ENCODE peak calls at places on chromosomes 13 and 19, in nine cellular contexts. S is anterior cingulate cortex; J is HFFc6; D is activated CD4-positive, alpha-beta T cell treated with anti-CD3 and anti-CD28 coated beads, Interleukin-2, amount 50 U/mL, for 1 hour; Q is EL; T is fibroblast of mammary gland; I is SHP77 treated with DMSO at 0.1 percent for 48 hours; N is C1 segment of cervical spinal cord; K is GM13976. E is an unnamed sample.

GRCh38 chr19:2653717-2654584 is 48.5 kb downstream of the GNG7 start:
- DNase-seq in S (no peak), J (no peak), D (no peak), Q (no peak), T (no peak), I (no peak), N (no peak), K (no peak), E (no peak)

GRCh38 chr13:73870970-73871935 is 263.0 kb downstream of the KLF12 start:
- DNase-seq in S (no peak), J (peak; percentile 84), D (no peak), Q (peak; percentile 85), T (peak; percentile 89), I (no peak), N (no peak), K (no peak), E (peak; percentile 45)

GRCh38 chr13:112874751-112875300 is 94.2 kb upstream of the MCF2L start:
- DNase-seq in S (no peak), J (no peak), D (no peak), Q (no peak), T (no peak), I (no peak), N (no peak), K (no peak), E (no peak)

GRCh38 chr19:40689339-40690049 is 957 bp downstream of the NUMBL start:
- DNase-seq in S (no peak), J (no peak), D (no peak), Q (no peak), T (peak; percentile 25), I (peak; percentile 16), N (no peak), K (peak; percentile 50), E (peak; percentile 15)

GRCh38 chr13:27053902-27054595 is 117.6 kb downstream of the USP12 start:
- DNase-seq in S (no peak), J (peak; percentile 89), D (no peak), Q (peak; percentile 90), T (peak; percentile 87), I (no peak), N (no peak), K (no peak), E (peak; percentile 88)

GRCh38 chr19:46471116-46471733 is at the start of gene PNMA8A:
- DNase-seq in S (peak; percentile 82), J (peak; percentile 72), D (no peak), Q (peak; percentile 59), T (peak; percentile 71), I (no peak), N (peak; percentile 77), K (peak; percentile 69), E (peak; percentile 60)

GRCh38 chr19:19043481-19043880 is 10.1 kb downstream of the ARMC6 start:
- DNase-seq in S (no peak), J (no peak), D (no peak), Q (no peak), T (no peak), I (no peak), N (no peak), K (no peak), E (no peak)

GRCh38 chr19:55563261-55563690 is 17.4 kb downstream of the ZNF579 start:
- DNase-seq in S (no peak), J (no peak), D (no peak), Q (no peak), T (no peak), I (no peak), N (no peak), K (no peak), E (peak; percentile 41)

GRCh38 chr19:13212759-13213330 is 62.6 kb downstream of the IER2 start:
- DNase-seq in S (no peak), J (peak; percentile 20), D (peak; percentile 77), Q (peak; percentile 66), T (peak; percentile 63), I (no peak), N (peak; percentile 6), K (peak; percentile 75), E (peak; percentile 41)

GRCh38 chr13:23069571-23069970 is 111.2 kb upstream of the SGCG start:
- DNase-seq in S (no peak), J (peak; percentile 71), D (no peak), Q (peak; percentile 61), T (peak; percentile 90), I (no peak), N (no peak), K (no peak), E (peak; percentile 83)

GRCh38 chr13:38763446-38764381 is 76.8 kb downstream of the FREM2 start:
- DNase-seq in S (peak; percentile 24), J (peak; percentile 18), D (no peak), Q (peak; percentile 9), T (peak; percentile 43), I (peak; percentile 23), N (peak; percentile 2), K (peak; percentile 17), E (peak; percentile 42)